ENCODE peak calls at places on chromosomes 7 and 10, in ten cellular contexts. E is activated naive CD4-positive, alpha-beta T cell treated with anti-CD3 and anti-CD28 coated beads, Interleukin-2, amount 10 ng/mL, durations not matched to agents 7 days and 5 days; A is NCI-H2081; X is germinal center; Q is iPS DF 19.7; K is right cardiac atrium; H is iPS-NIHi11; U is activated CD4-positive, alpha-beta T cell treated with anti-CD3 and anti-CD28 coated beads, Interleukin-2, amount 10 ng/mL, durations not matched to agents 7 days and 5 days; N is stimulated activated naive CD8-positive, alpha-beta T cell treated with anti-CD3 and anti-CD28 coated beads, Interleukin-15, Interleukin-2, amounts not matched to agents 100 U/mL and 50 U/mL, for 24 hours; Y is fibroblast of the aortic adventitia. L is an unnamed sample.

GRCh38 chr7:150746931-150747330 is 9.7 kb downstream of the GIMAP5 start:
- DNase-seq in U (no peak), E (no peak), X (no peak), K (no peak), H (no peak), Y (no peak), N (no peak), A (no peak), Q (no peak), L (no peak)

GRCh38 chr7:70267381-70267780 is 669.1 kb downstream of the AUTS2 start:
- DNase-seq in Q (no peak), Y (no peak), H (no peak), K (no peak), A (no peak), N (no peak), E (no peak), X (no peak), U (no peak), L (no peak)

GRCh38 chr10:31074357-31075065 is 42.8 kb upstream of the ZNF438 start:
- DNase-seq in Q (no peak), Y (no peak), E (no peak), N (no peak), H (no peak), U (no peak), A (no peak), X (no peak), K (no peak), L (no peak)

GRCh38 chr7:118372530-118372929 is 148.0 kb downstream of the ANKRD7 start:
- DNase-seq in H (no peak), Q (no peak), U (no peak), N (no peak), K (no peak), A (no peak), Y (peak), E (no peak), X (no peak), L (no peak)

GRCh38 chr10:104447331-104447730 is 93.7 kb downstream of the CFAP58 start:
- DNase-seq in U (no peak), H (no peak), Q (no peak), E (no peak), A (no peak), Y (peak), N (no peak), K (no peak), X (no peak), L (no peak)

GRCh38 chr10:117745301-117745700 is 202.8 kb downstream of the EMX2 start:
- DNase-seq in Q (no peak), H (no peak), E (no peak), X (no peak), U (no peak), K (no peak), N (no peak), A (no peak), Y (no peak), L (no peak)

GRCh38 chr10:3954615-3955014 is 169.6 kb upstream of the KLF6 start:
- DNase-seq in H (no peak), A (no peak), Y (no peak), U (no peak), Q (no peak), E (no peak), K (peak), N (no peak), X (no peak), L (no peak)

GRCh38 chr10:80480852-80481251 is 26.7 kb downstream of the TSPAN14 start:
- DNase-seq in U (no peak), Y (no peak), H (no peak), Q (no peak), K (no peak), X (no peak), E (no peak), A (no peak), N (no peak), L (no peak)

GRCh38 chr10:129531969-129532660 is 65.1 kb downstream of the MGMT start:
- DNase-seq in A (no peak), X (no peak), K (no peak), Q (no peak), N (no peak), Y (peak), U (no peak), H (no peak), E (no peak), L (no peak)